ENCODE peak calls at places on chromosomes 7 and 10, in nine cellular contexts. Y is dorsolateral prefrontal cortex; H is GM06990; C is dermis microvascular lymphatic vessel endothelial cell; K is activated CD4-positive, CD25-positive, alpha-beta regulatory T cell treated with anti-CD3 and anti-CD28 coated beads, Interleukin-2, amount 50 U/mL, for 72 hours; I is GM12891; M is HTR-8/SVneo; P is stimulated activated naive CD4-positive, alpha-beta T cell; E is HT1080. U is an unnamed sample.

GRCh38 chr7:151172273-151173141 is 5.0 kb upstream of the GBX1 start:
- DNase-seq in P (peak; percentile 71), C (peak; percentile 33), I (peak; percentile 85), E (peak; percentile 65), K (peak; percentile 86), M (peak; percentile 76), Y (peak; percentile 75), H (peak; percentile 78), U (peak; percentile 81)

GRCh38 chr7:80386686-80387085 is 125.2 kb downstream of the GNAT3 start:
- DNase-seq in K (no peak), P (no peak), E (no peak), Y (no peak), H (no peak), C (no peak), I (no peak), M (no peak), U (no peak)

GRCh38 chr10:8272794-8273425 is 218.4 kb downstream of the GATA3 start:
- DNase-seq in K (no peak), M (no peak), P (no peak), Y (no peak), E (no peak), C (no peak), I (no peak), H (no peak), U (no peak)

GRCh38 chr10:126064512-126064911 is 168.1 kb downstream of the FANK1 start:
- DNase-seq in P (no peak), E (no peak), H (no peak), K (no peak), I (no peak), Y (no peak), M (no peak), C (no peak), U (no peak)

GRCh38 chr7:137642467-137642866 is 204.3 kb downstream of the DGKI start:
- DNase-seq in K (no peak), M (peak; percentile 7), I (no peak), C (no peak), E (no peak), P (no peak), H (no peak), Y (no peak), U (no peak)

GRCh38 chr7:11120675-11121220 is 147.1 kb downstream of the PHF14 start:
- DNase-seq in H (peak; percentile 14), I (no peak), Y (no peak), K (no peak), M (no peak), C (no peak), E (no peak), P (no peak), U (no peak)

GRCh38 chr7:134343796-134344195 is 27.1 kb upstream of the SLC35B4 start:
- DNase-seq in E (no peak), P (no peak), K (no peak), Y (no peak), M (no peak), H (no peak), I (no peak), C (no peak), U (no peak)

GRCh38 chr7:101814081-101814995 is 3.1 kb upstream of the CUX1 start:
- DNase-seq in E (peak; percentile 52), C (no peak), P (no peak), M (peak; percentile 48), Y (peak; percentile 35), H (peak; percentile 83), K (peak; percentile 58), I (peak; percentile 69), U (peak; percentile 66)

GRCh38 chr7:17530741-17531417 is 232.4 kb downstream of the AHR start:
- DNase-seq in K (no peak), P (no peak), M (no peak), Y (no peak), C (no peak), I (no peak), H (no peak), E (no peak), U (no peak)

GRCh38 chr7:94888542-94888941 is 18.9 kb upstream of the PPP1R9A start:
- DNase-seq in K (no peak), C (no peak), I (no peak), M (no peak), P (no peak), E (peak; percentile 13), H (no peak), Y (no peak), U (no peak)

GRCh38 chr7:469591-469961 is 50.1 kb downstream of the PDGFA start:
- DNase-seq in K (peak; percentile 18), E (no peak), I (no peak), P (no peak), C (no peak), Y (peak; percentile 17), M (no peak), H (no peak), U (no peak)

GRCh38 chr7:131606346-131607290 is 50.2 kb upstream of the PODXL start:
- DNase-seq in M (no peak), P (no peak), Y (no peak), C (no peak), E (no peak), H (no peak), I (no peak), K (no peak), U (no peak)

GRCh38 chr10:80598084-80598798 is 60.5 kb downstream of the SH2D4B start:
- DNase-seq in C (no peak), I (no peak), Y (no peak), H (peak; percentile 60), M (no peak), P (no peak), E (no peak), K (no peak), U (no peak)

GRCh38 chr10:29189272-29189671 is 99.6 kb upstream of the LYZL1 start:
- DNase-seq in E (no peak), K (no peak), M (no peak), I (no peak), C (no peak), P (no peak), Y (no peak), H (no peak), U (no peak)

GRCh38 chr10:93767724-93768399 is 10.1 kb downstream of the LGI1 start:
- DNase-seq in E (no peak), H (no peak), Y (no peak), P (no peak), K (no peak), M (no peak), I (no peak), C (no peak), U (no peak)

GRCh38 chr7:106599343-106599698 is 61.6 kb downstream of the CCDC71L start:
- DNase-seq in K (no peak), C (no peak), P (no peak), Y (no peak), H (no peak), M (no peak), I (no peak), E (no peak), U (no peak)

GRCh38 chr7:92732451-92733036 is 103.8 kb downstream of the CDK6 start:
- DNase-seq in K (no peak), E (no peak), I (no peak), C (no peak), Y (no peak), M (no peak), H (no peak), P (no peak), U (no peak)

U was measured in GM12892.